ENCODE peak calls at places on chromosomes 2 and 18, in four cellular contexts. R is upper lobe of right lung, M is Panc1, Z is tibial artery. N is an unnamed sample.

GRCh38 chr2:219876931-219877330 is 249.5 kb downstream of the SLC4A3 start:
- DNase-seq in R (no peak), M (no peak), Z (no peak), N (no peak)

GRCh38 chr2:148273158-148273691 is 252.3 kb downstream of the MBD5 start:
- DNase-seq in R (no peak), M (no peak), Z (no peak), N (peak; percentile 11)

GRCh38 chr2:133570547-133570946 is 2.3 kb upstream of the NCKAP5 start:
- DNase-seq in R (no peak), M (no peak), Z (no peak), N (no peak)

GRCh38 chr18:32317651-32318050 is 127.8 kb downstream of the MEP1B start:
- DNase-seq in R (no peak), M (no peak), Z (no peak), N (peak; percentile 7)

GRCh38 chr18:79380816-79381806 is 14.6 kb upstream of the NFATC1 start:
- DNase-seq in R (peak; percentile 81), M (no peak), Z (peak; percentile 82), N (no peak)

GRCh38 chr18:9637036-9637767 is 22.8 kb upstream of the PPP4R1 start:
- DNase-seq in R (no peak), M (no peak), Z (no peak), N (no peak)

GRCh38 chr18:49585781-49586663 is 24.2 kb downstream of the LIPG start:
- DNase-seq in R (no peak), M (no peak), Z (no peak), N (no peak)

GRCh38 chr2:62284980-62285379 is 89.1 kb downstream of the B3GNT2 start:
- DNase-seq in R (no peak), M (no peak), Z (no peak), N (no peak)

GRCh38 chr2:127615511-127616166 is 30.3 kb upstream of the GPR17 start:
- DNase-seq in R (no peak), M (no peak), Z (no peak), N (no peak)

GRCh38 chr2:157866202-157866601 is 9.9 kb downstream of the ACVR1 start:
- DNase-seq in R (no peak), M (no peak), Z (no peak), N (no peak)

GRCh38 chr2:17934721-17935120 is 56.3 kb downstream of the KCNS3 start:
- DNase-seq in R (no peak), M (no peak), Z (peak; percentile 74), N (peak; percentile 39)

GRCh38 chr2:222483513-222484039 is 59.2 kb downstream of the SGPP2 start:
- DNase-seq in R (no peak), M (no peak), Z (no peak), N (no peak)

GRCh38 chr2:230575640-230576324 is 136.9 kb upstream of the CAB39 start:
- DNase-seq in R (no peak), M (no peak), Z (no peak), N (no peak)

GRCh38 chr2:61670591-61671503 is 132.7 kb upstream of the XPO1 start:
- DNase-seq in R (no peak), M (peak; percentile 65), Z (no peak), N (no peak)

GRCh38 chr2:54767921-54768320 is 44.5 kb downstream of the EML6 start:
- DNase-seq in R (no peak), M (no peak), Z (no peak), N (no peak)

GRCh38 chr2:215171151-215171550 is 32.7 kb upstream of the ABCA12 start:
- DNase-seq in R (no peak), M (no peak), Z (no peak), N (no peak)

GRCh38 chr2:120684691-120685402 is 50.8 kb upstream of the GLI2 start:
- DNase-seq in R (peak; percentile 33), M (no peak), Z (no peak), N (no peak)

GRCh38 chr2:23131066-23131575 is 253.9 kb upstream of the KLHL29 start:
- DNase-seq in R (no peak), M (no peak), Z (no peak), N (no peak)

GRCh38 chr18:9642799-9643445 is 28.6 kb upstream of the PPP4R1 start:
- DNase-seq in R (no peak), M (no peak), Z (no peak), N (no peak)

GRCh38 chr2:23925702-23926288 is 1.1 kb downstream of the ATAD2B start:
- DNase-seq in R (no peak), M (no peak), Z (peak; percentile 84), N (no peak)

GRCh38 chr18:61474918-61475317 is 141.7 kb downstream of the CDH20 start:
- DNase-seq in R (no peak), M (no peak), Z (no peak), N (no peak)

GRCh38 chr2:232447091-232447620 is 8.8 kb upstream of the ALPI start:
- DNase-seq in R (no peak), M (no peak), Z (no peak), N (no peak)

GRCh38 chr2:227783404-227784138 is 30.1 kb upstream of the CCL20 start:
- DNase-seq in R (no peak), M (no peak), Z (no peak), N (no peak)
- H3K27ac ChIP-seq in R (no peak overlapping the region), M (no peak overlapping the region), Z (no peak overlapping the region), N (no peak overlapping the region)

GRCh38 chr2:173612354-173612753 is 257.7 kb downstream of the CDCA7 start:
- DNase-seq in R (no peak), M (no peak), Z (no peak), N (no peak)
- TF ChIP-seq CTCF in R (no peak), M (peak; percentile 10), Z (no peak), N (no peak)

DNA sequence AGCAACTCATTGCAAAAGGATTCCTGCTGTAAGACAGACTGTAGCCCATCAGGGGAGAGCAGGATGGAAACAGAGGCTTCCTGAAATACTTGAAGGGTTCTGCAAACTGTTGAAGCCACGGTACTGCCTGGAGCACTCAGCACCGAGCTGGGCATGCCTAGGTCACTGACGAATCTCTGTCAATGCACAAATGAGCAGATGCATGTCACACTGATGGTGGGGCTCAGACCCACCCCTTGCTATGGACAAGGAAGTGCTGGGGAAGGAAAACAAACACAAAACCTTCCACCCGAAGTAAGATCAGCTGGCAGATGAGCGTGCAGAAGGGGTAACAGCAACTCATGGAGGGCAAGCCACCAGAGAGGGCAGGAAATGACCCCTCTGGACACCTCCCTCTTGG is 136.7 kb downstream of the BCL2 start:
- DNase-seq in R (no peak), M (no peak), Z (no peak), N (no peak)
- H3K4me3 ChIP-seq in R (no peak overlapping the region), M (no peak overlapping the region), Z (no peak overlapping the region), N (no peak overlapping the region)

DNA sequence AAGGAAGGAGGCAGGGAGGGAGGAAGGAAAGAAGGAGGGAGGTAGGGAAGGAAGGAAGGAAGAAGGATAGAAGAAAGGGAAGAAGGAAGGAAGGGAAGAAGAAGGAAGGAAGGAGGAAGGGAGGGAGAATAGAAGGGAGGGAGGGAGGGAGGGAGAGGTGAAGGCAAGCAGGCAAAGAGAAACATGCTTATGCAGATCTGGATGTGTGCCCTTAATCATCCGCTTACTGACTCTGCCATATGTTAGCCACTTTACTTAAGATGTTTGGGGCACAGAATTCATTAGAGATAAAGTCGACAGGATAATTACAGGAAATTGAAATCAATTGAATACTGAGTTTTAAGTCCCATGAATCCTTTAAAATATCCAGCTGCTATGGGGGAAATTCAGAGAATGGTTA is 334.2 kb downstream of the GRB14 start:
- DNase-seq in R (no peak), M (no peak), Z (no peak), N (no peak)
- H3K27ac ChIP-seq in R (no peak overlapping the region), M (no peak overlapping the region), Z (no peak overlapping the region), N (no peak overlapping the region)

GRCh38 chr2:65256088-65256487 is 28.5 kb downstream of the ACTR2 start:
- DNase-seq in R (no peak), M (no peak), Z (no peak), N (no peak)
- TF ChIP-seq CTCF in R (peak; percentile 16), M (peak; percentile 36), Z (no peak), N (no peak)

N was measured in AG04450.